ENCODE peak calls at places on chromosome 20, in seven cellular contexts. L, V, X, I, O, G and K are unnamed samples.

GRCh38 chr20:3980260-3981131 is 34.9 kb downstream of the RNF24 start:
- DNase-seq in L (peak; percentile 57), V (no peak), X (peak; percentile 12), I (no peak), O (peak; percentile 73), G (no peak), K (peak; percentile 73)

GRCh38 chr20:25288291-25289181 is 40.7 kb downstream of the PYGB start:
- DNase-seq in L (no peak), V (no peak), X (no peak), I (no peak), O (no peak), G (no peak), K (no peak)

GRCh38 chr20:31560094-31560899 is 44.8 kb upstream of the ID1 start:
- DNase-seq in L (peak; percentile 79), V (peak; percentile 68), X (peak; percentile 70), I (peak; percentile 68), O (peak; percentile 86), G (peak; percentile 67), K (peak; percentile 84)

GRCh38 chr20:1062334-1063015 is 55.9 kb upstream of the PSMF1 start:
- DNase-seq in L (no peak), V (no peak), X (no peak), I (no peak), O (no peak), G (no peak), K (no peak)

GRCh38 chr20:7302256-7302655 is 534.8 kb downstream of the BMP2 start:
- DNase-seq in L (no peak), V (no peak), X (no peak), I (no peak), O (no peak), G (no peak), K (no peak)

GRCh38 chr20:48493966-48494365 is 333.8 kb downstream of the PREX1 start:
- DNase-seq in L (no peak), V (no peak), X (no peak), I (no peak), O (no peak), G (no peak), K (no peak)

GRCh38 chr20:4326194-4327065 is 311.1 kb upstream of the RNF24 start:
- DNase-seq in L (no peak), V (no peak), X (no peak), I (no peak), O (peak; percentile 4), G (no peak), K (no peak)

GRCh38 chr20:35490736-35491181 is 35.4 kb downstream of the CEP250 start:
- DNase-seq in L (no peak), V (no peak), X (peak; percentile 35), I (peak; percentile 73), O (no peak), G (no peak), K (no peak)

GRCh38 chr20:57781901-57782300 is 72.1 kb upstream of the PMEPA1 start:
- DNase-seq in L (no peak), V (no peak), X (no peak), I (no peak), O (no peak), G (no peak), K (no peak)

GRCh38 chr20:50163570-50164317 is 10.2 kb upstream of the PEDS1 start:
- DNase-seq in L (peak; percentile 54), V (no peak), X (no peak), I (no peak), O (peak; percentile 44), G (no peak), K (peak; percentile 40)

GRCh38 chr20:6008254-6008653 is 45.6 kb downstream of the LRRN4 start:
- DNase-seq in L (peak; percentile 80), V (peak; percentile 30), X (no peak), I (peak; percentile 73), O (peak; percentile 92), G (peak; percentile 38), K (peak; percentile 74)

GRCh38 chr20:8601542-8601912 is 467.4 kb upstream of the PLCB4 start:
- DNase-seq in L (no peak), V (no peak), X (no peak), I (no peak), O (no peak), G (no peak), K (no peak)

GRCh38 chr20:63064310-63064709 is 57.5 kb upstream of the BHLHE23 start:
- DNase-seq in L (no peak), V (no peak), X (no peak), I (no peak), O (no peak), G (no peak), K (no peak)

GRCh38 chr20:37880726-37881591 is 22.0 kb upstream of the VSTM2L start:
- DNase-seq in L (no peak), V (no peak), X (no peak), I (no peak), O (no peak), G (no peak), K (no peak)

GRCh38 chr20:39342463-39342862 is 380.3 kb downstream of the DHX35 start:
- DNase-seq in L (no peak), V (no peak), X (no peak), I (no peak), O (no peak), G (no peak), K (no peak)

GRCh38 chr20:4111440-4112411 is 96.4 kb upstream of the RNF24 start:
- DNase-seq in L (no peak), V (no peak), X (no peak), I (no peak), O (no peak), G (no peak), K (no peak)

GRCh38 chr20:37279820-37280219 is 9.6 kb upstream of the MANBAL start:
- DNase-seq in L (no peak), V (no peak), X (no peak), I (no peak), O (no peak), G (no peak), K (no peak)

GRCh38 chr20:52975024-52975732 is 3.0 kb downstream of the TSHZ2 start:
- DNase-seq in L (no peak), V (no peak), X (no peak), I (no peak), O (no peak), G (no peak), K (no peak)

GRCh38 chr20:4151991-4152695 is 136.8 kb upstream of the RNF24 start:
- DNase-seq in L (peak; percentile 29), V (no peak), X (no peak), I (no peak), O (peak; percentile 78), G (no peak), K (no peak)

GRCh38 chr20:9736373-9736772 is 102.5 kb downstream of the PAK5 start:
- DNase-seq in L (no peak), V (no peak), X (no peak), I (no peak), O (no peak), G (no peak), K (no peak)

GRCh38 chr20:45576995-45577394 is 2.1 kb downstream of the WFDC8 start:
- DNase-seq in L (no peak), V (no peak), X (no peak), I (no peak), O (peak; percentile 1), G (no peak), K (no peak)